ENCODE peak calls at places on chromosomes 2 and 18, in nine cellular contexts. Z, N, J, C, L, A, Q, I and V are unnamed samples. For H3K4me1, the result is how much of the 10 kb centered on the place peaks cover.

GRCh38 chr18:35458677-35459441 is 38.9 kb downstream of the INO80C start:
- DNase-seq in Z (peak), N (peak), J (peak), C (peak), L (peak), A (no peak), Q (peak), I (peak), V (peak)

GRCh38 chr18:8730080-8730827 is 24.9 kb downstream of the MTCL1 start:
- DNase-seq in Z (peak), N (peak), J (peak), C (peak), L (peak), A (no peak), Q (peak), I (peak), V (peak)

GRCh38 chr18:77803024-77803423 is 553.4 kb downstream of the GALR1 start:
- DNase-seq in Z (no peak), N (no peak), J (no peak), C (no peak), L (no peak), A (no peak), Q (no peak), I (no peak), V (no peak)

GRCh38 chr2:204203704-204204103 is 267.1 kb downstream of the ICOS start:
- DNase-seq in Z (no peak), N (no peak), J (no peak), C (no peak), L (no peak), A (no peak), Q (peak), I (no peak), V (no peak)

GRCh38 chr2:55883339-55883738 is 40.2 kb downstream of the EFEMP1 start:
- DNase-seq in Z (no peak), N (no peak), J (peak), C (no peak), L (no peak), A (no peak), Q (no peak), I (peak), V (peak)

GRCh38 chr2:153287109-153287801 is 191.3 kb downstream of the RPRM start:
- DNase-seq in Z (peak), N (no peak), J (no peak), C (no peak), L (no peak), A (no peak), Q (no peak), I (no peak), V (peak)

GRCh38 chr2:46735730-46736493 is 179.7 kb downstream of the MCFD2 start:
- DNase-seq in Z (no peak), N (no peak), J (no peak), C (no peak), L (no peak), A (no peak), Q (no peak), I (no peak), V (no peak)

GRCh38 chr2:86434290-86434689 is 6.9 kb upstream of the KDM3A start:
- DNase-seq in Z (no peak), N (no peak), J (no peak), C (no peak), L (no peak), A (no peak), Q (no peak), I (no peak), V (no peak)

GRCh38 chr2:124250433-124250832 is 225.3 kb downstream of the CNTNAP5 start:
- DNase-seq in Z (no peak), N (no peak), J (no peak), C (no peak), L (no peak), A (no peak), Q (no peak), I (no peak), V (no peak)

GRCh38 chr2:20960003-20960402 is 83.9 kb downstream of the APOB start:
- DNase-seq in Z (no peak), N (no peak), J (no peak), C (no peak), L (no peak), A (no peak), Q (no peak), I (no peak), V (no peak)

GRCh38 chr2:153967248-153967973 is 95.7 kb downstream of the GALNT13 start:
- DNase-seq in Z (no peak), N (no peak), J (no peak), C (no peak), L (no peak), A (no peak), Q (no peak), I (no peak), V (no peak)

GRCh38 chr2:99066602-99067001 is 74.9 kb upstream of the C2orf15 start:
- DNase-seq in Z (peak), N (no peak), J (peak), C (no peak), L (no peak), A (no peak), Q (peak), I (peak), V (no peak)

GRCh38 chr2:36701391-36701795 is 4.9 kb downstream of the VIT start:
- DNase-seq in Z (no peak), N (no peak), J (peak), C (no peak), L (no peak), A (no peak), Q (no peak), I (no peak), V (no peak)

GRCh38 chr2:240795916-240796510 is 24.0 kb downstream of the KIF1A start:
- DNase-seq in Z (no peak), N (no peak), J (no peak), C (peak), L (no peak), A (no peak), Q (no peak), I (no peak), V (no peak)

GRCh38 chr2:2647156-2647555 is 316.1 kb upstream of the MYT1L start:
- DNase-seq in Z (no peak), N (no peak), J (peak), C (peak), L (no peak), A (no peak), Q (no peak), I (no peak), V (no peak)

GRCh38 chr2:169827272-169828140 is at the start of gene UBR3:
- DNase-seq in Z (peak), N (peak), J (peak), C (peak), L (peak), A (peak), Q (peak), I (peak), V (peak)

GRCh38 chr2:29014811-29015414 is 33.8 kb downstream of the TOGARAM2 start:
- DNase-seq in Z (no peak), N (peak), J (peak), C (no peak), L (no peak), A (no peak), Q (peak), I (peak), V (no peak)

GRCh38 chr2:231613655-231614558 is 21.2 kb downstream of the TEX44 start:
- DNase-seq in Z (peak), N (peak), J (peak), C (peak), L (peak), A (peak), Q (peak), I (peak), V (peak)

GRCh38 chr2:152134488-152135280 is 35.8 kb upstream of the CACNB4 start:
- DNase-seq in Z (no peak), N (no peak), J (peak), C (no peak), L (no peak), A (no peak), Q (no peak), I (no peak), V (no peak)

GRCh38 chr2:236610991-236611821 is 41.6 kb downstream of the ACKR3 start:
- DNase-seq in Z (no peak), N (no peak), J (peak), C (no peak), L (no peak), A (no peak), Q (no peak), I (no peak), V (no peak)

GRCh38 chr2:54889053-54889452 is 161.2 kb downstream of the RTN4 start:
- DNase-seq in Z (no peak), N (no peak), J (no peak), C (no peak), L (no peak), A (no peak), Q (no peak), I (no peak), V (no peak)

GRCh38 chr18:46531472-46531871 is 125.5 kb downstream of the LOXHD1 start:
- DNase-seq in Z (no peak), N (no peak), J (no peak), C (no peak), L (no peak), A (no peak), Q (no peak), I (no peak), V (no peak)

GRCh38 chr2:122863516-122863915 is 1108.1 kb downstream of the TSN start:
- DNase-seq in Z (no peak), N (no peak), J (no peak), C (no peak), L (no peak), A (no peak), Q (no peak), I (no peak), V (no peak)

GRCh38 chr2:205657579-205657978 is 24.7 kb upstream of the NRP2 start:
- DNase-seq in Z (no peak), N (no peak), J (peak), C (peak), L (no peak), A (no peak), Q (no peak), I (no peak), V (no peak)

GRCh38 chr2:113910967-113911678 is 21.2 kb downstream of the ACTR3 start:
- DNase-seq in Z (no peak), N (no peak), J (no peak), C (no peak), L (no peak), A (no peak), Q (no peak), I (no peak), V (no peak)

GRCh38 chr2:171598713-171599319 is 76.5 kb downstream of the CYBRD1 start:
- DNase-seq in Z (peak), N (peak), J (peak), C (no peak), L (no peak), A (no peak), Q (peak), I (peak), V (peak)

GRCh38 chr2:197131558-197131855 is 179.1 kb downstream of the ANKRD44 start:
- DNase-seq in Z (no peak), N (no peak), J (no peak), C (no peak), L (no peak), A (no peak), Q (peak), I (no peak), V (no peak)

GRCh38 chr2:113847144-113847543 is 42.7 kb upstream of the ACTR3 start:
- DNase-seq in Z (no peak), N (peak), J (peak), C (no peak), L (no peak), A (no peak), Q (no peak), I (no peak), V (peak)

GRCh38 chr2:228056706-228057105 is 124.8 kb downstream of the SPHKAP start:
- DNase-seq in Z (no peak), N (no peak), J (no peak), C (no peak), L (no peak), A (no peak), Q (no peak), I (no peak), V (no peak)

GRCh38 chr2:161004379-161004778 is 155.8 kb upstream of the TANK start:
- DNase-seq in Z (peak), N (no peak), J (peak), C (no peak), L (no peak), A (no peak), Q (no peak), I (no peak), V (no peak)

GRCh38 chr2:65922794-65923193 is 490.4 kb upstream of the SPRED2 start:
- DNase-seq in Z (no peak), N (no peak), J (no peak), C (peak), L (no peak), A (no peak), Q (peak), I (no peak), V (peak)

DNA sequence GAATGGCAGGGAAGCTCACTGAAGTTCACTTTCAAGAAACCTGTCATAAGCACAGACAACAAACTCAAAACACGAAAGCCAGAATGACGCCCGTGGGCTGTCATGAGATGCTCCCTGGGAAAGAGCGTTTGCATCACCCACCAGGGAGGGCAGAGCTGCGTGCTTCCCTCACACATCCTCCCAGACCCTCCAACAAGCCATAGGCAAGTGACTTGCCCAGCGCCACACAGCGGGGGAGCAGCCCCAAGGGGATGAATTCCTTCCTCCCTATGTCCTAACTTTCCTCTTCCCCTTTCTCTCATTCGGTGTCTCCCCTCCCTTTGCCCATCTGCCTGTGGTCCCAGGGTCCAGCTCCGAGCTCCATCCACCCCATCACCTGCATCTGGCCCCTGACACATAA is 10.7 kb downstream of the BIN1 start:
- DNase-seq in Z (no peak), N (no peak), J (no peak), C (peak), L (no peak), A (no peak), Q (no peak), I (no peak), V (peak)
- H3K4me1 ChIP-seq in Z (half or more), N (under half), J (under half), C (under half), L (under half), A (under half), Q (half or more), I (half or more), V (half or more)

GRCh38 chr2:226799211-226799975 is at the start of gene IRS1:
- DNase-seq in Z (no peak), N (peak), J (peak), C (peak), L (peak), A (no peak), Q (peak), I (peak), V (peak)

GRCh38 chr2:226802573-226802972 is 3.0 kb upstream of the IRS1 start:
- DNase-seq in Z (no peak), N (no peak), J (peak), C (no peak), L (no peak), A (no peak), Q (no peak), I (no peak), V (no peak)

GRCh38 chr2:226799976-226800940 is 638 bp upstream of the IRS1 start:
- DNase-seq in Z (no peak), N (no peak), J (peak), C (peak), L (peak), A (no peak), Q (peak), I (peak), V (peak)

GRCh38 chr2:226803410-226803809 is 3.8 kb upstream of the IRS1 start:
- DNase-seq in Z (no peak), N (no peak), J (no peak), C (no peak), L (no peak), A (no peak), Q (no peak), I (no peak), V (no peak)

GRCh38 chr2:226800941-226801784 is 1.5 kb upstream of the IRS1 start:
- DNase-seq in Z (peak), N (peak), J (peak), C (peak), L (peak), A (no peak), Q (peak), I (peak), V (peak)
- H3K4me3 ChIP-seq in Z (peak), N (peak), J (peak), C (peak), L (peak), A (peak), Q (peak), I (peak), V (no peak)

GRCh38 chr2:73214120-73215035 is at the start of gene SMYD5:
- DNase-seq in Z (peak), N (peak), J (peak), C (peak), L (peak), A (peak), Q (peak), I (peak), V (peak)
- TF ChIP-seq POLR2A in Z (peak), N (no peak), J (peak), C (no peak), L (no peak), A (no peak), Q (peak), I (no peak), V (peak)

DNA sequence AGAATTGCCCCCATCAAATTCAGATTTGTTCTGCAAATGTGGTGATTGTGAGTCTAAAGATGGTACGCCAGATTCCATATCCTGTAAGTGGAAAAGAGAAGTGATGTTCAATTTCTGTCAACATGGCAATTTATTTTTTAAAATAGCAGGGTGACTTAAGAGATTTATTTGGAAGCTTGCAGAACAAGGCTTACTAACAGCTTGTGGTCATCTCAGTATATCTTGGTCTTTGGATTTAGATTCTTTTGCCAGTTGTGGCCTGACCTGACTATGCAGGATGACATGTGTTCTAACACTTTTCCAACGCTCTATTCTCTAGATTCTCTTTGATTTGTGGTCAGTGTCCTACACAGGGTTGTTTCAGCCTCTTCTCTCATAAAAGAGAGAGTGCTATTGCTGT is 74.4 kb downstream of the MAP3K20 start:
- DNase-seq in Z (no peak), N (no peak), J (peak), C (no peak), L (no peak), A (no peak), Q (no peak), I (no peak), V (no peak)
- H3K4me1 ChIP-seq in Z (half or more), N (half or more), J (under half), C (under half), L (under half), A (under half), Q (under half), I (under half), V (under half)

GRCh38 chr2:119692310-119692709 is 13.3 kb downstream of the TMEM177 start:
- DNase-seq in Z (no peak), N (no peak), J (no peak), C (peak), L (no peak), A (no peak), Q (no peak), I (no peak), V (no peak)

GRCh38 chr2:119692954-119693353 is 14.0 kb downstream of the TMEM177 start:
- DNase-seq in Z (no peak), N (no peak), J (no peak), C (peak), L (no peak), A (no peak), Q (no peak), I (no peak), V (no peak)

GRCh38 chr2:119693567-119693966 is 14.6 kb downstream of the TMEM177 start:
- DNase-seq in Z (no peak), N (no peak), J (no peak), C (no peak), L (no peak), A (no peak), Q (no peak), I (no peak), V (no peak)

GRCh38 chr2:119691189-119691588 is 12.2 kb downstream of the TMEM177 start:
- DNase-seq in Z (no peak), N (no peak), J (no peak), C (peak), L (no peak), A (no peak), Q (no peak), I (no peak), V (no peak)

GRCh38 chr2:119691651-119692245 is 12.7 kb downstream of the TMEM177 start:
- DNase-seq in Z (no peak), N (no peak), J (no peak), C (peak), L (no peak), A (no peak), Q (no peak), I (no peak), V (no peak)
- H3K4me3 ChIP-seq in Z (no peak), N (no peak), J (no peak), C (no peak), L (no peak), A (no peak), Q (no peak), I (no peak), V (no peak)

DNA sequence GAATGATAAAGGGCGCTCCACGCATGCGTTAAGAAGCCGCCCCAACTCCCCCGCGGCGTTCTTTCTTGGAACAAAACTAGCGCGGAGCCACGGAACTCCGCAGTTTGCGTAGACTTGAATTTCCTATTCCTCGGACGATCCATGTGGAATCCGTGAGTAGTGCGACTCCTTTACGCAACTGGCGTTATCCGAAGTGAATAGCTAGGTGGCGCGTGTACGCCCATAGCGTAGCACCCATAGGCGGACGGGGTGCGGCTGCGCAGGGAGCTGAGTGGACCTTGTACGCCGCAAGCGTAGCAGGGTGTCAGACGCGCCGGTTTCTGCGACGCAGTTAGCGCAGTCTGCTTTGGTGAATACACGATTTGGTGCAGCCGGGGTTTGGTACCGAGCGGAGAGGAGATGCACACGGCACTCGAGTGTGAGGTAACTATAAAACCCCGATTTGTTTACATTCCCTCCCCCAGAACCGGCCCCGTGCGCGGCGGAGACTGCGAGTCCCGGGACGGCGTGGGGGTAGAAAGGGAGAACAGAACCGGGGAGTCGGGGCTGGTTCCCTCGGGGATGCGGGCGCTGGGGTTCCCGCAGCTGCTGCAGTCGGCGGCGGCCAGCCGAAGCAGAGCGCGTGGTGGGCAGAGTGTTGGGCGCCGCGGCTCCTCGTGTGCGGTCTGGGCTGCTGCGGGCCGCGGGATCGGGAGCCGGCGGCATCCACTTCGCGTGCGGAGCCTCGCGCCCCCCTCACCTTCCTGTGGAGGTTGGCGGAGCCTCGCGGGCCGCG is at the start of gene SLC39A10:
- DNase-seq in Z (peak), N (peak), J (peak), C (peak), L (peak), A (peak), Q (peak), I (peak), V (peak)
- TF ChIP-seq POLR2A in Z (peak), N (peak), J (peak), C (peak), L (peak), A (peak), Q (peak), I (no peak), V (peak)